ENCODE peak calls at places on chromosomes 2 and 18, in six cellular contexts. D is putamen, K is KBM-7, Q is brain microvascular endothelial cell, A is dorsolateral prefrontal cortex, E is stromal cell of bone marrow. T is an unnamed sample.

GRCh38 chr18:10571537-10571936 is 45.7 kb downstream of the NAPG start:
- DNase-seq in A (no peak), Q (no peak), E (no peak), D (no peak), K (no peak), T (no peak)

GRCh38 chr2:191611614-191612013 is 66.3 kb upstream of the NABP1 start:
- DNase-seq in Q (no peak), E (no peak), D (peak; percentile 34), A (no peak), K (peak; percentile 48), T (peak; percentile 18)

GRCh38 chr2:39615675-39616074 is 50.0 kb upstream of the TMEM178A start:
- DNase-seq in Q (no peak), A (no peak), K (no peak), E (no peak), D (no peak), T (no peak)

GRCh38 chr2:217478831-217479435 is 523.9 kb downstream of the TNS1 start:
- DNase-seq in K (no peak), D (no peak), A (no peak), E (no peak), Q (no peak), T (no peak)

GRCh38 chr2:218959141-218959731 is at the start of gene CDK5R2:
- DNase-seq in E (peak; percentile 40), A (peak; percentile 94), D (peak; percentile 84), K (peak; percentile 82), Q (peak; percentile 67), T (peak; percentile 23)

GRCh38 chr2:11080253-11081115 is 74.8 kb upstream of the SLC66A3 start:
- DNase-seq in Q (no peak), K (no peak), E (no peak), D (no peak), A (peak; percentile 43), T (no peak)

GRCh38 chr2:97936199-97936598 is 59.5 kb downstream of the TMEM131 start:
- DNase-seq in A (no peak), Q (no peak), D (no peak), E (no peak), K (no peak), T (no peak)

GRCh38 chr18:9613550-9614400 is 584 bp downstream of the PPP4R1 start:
- DNase-seq in Q (no peak), E (no peak), A (peak; percentile 29), D (peak; percentile 29), K (peak; percentile 58), T (peak; percentile 52)

GRCh38 chr18:3547891-3548615 is 98.1 kb downstream of the TGIF1 start:
- DNase-seq in Q (no peak), E (no peak), A (no peak), K (no peak), D (no peak), T (no peak)